ENCODE peak calls at places on chromosomes 7 and 10, in five cellular contexts. One of them, this sample, is unnamed.
A peak's percentile ranks its signal among the peaks of the same experiment; 100 is the strongest.

GRCh38 chr7:17991866-17992648 is 35.6 kb downstream of the PRPS1L1 start:
- DNase-seq in T-helper 2 cell: no peak
- DNase-seq in stimulated activated CD4-positive, alpha-beta T cell treated with anti-CD3 and anti-CD28 coated beads, TNF-alpha, amount 100 ng/mL, for 48 hours: no peak
- DNase-seq in T1000: no peak
- DNase-seq in head of caudate nucleus: peak; percentile 32
- DNase-seq in this sample: no peak

GRCh38 chr7:112362796-112363195 is 87.5 kb upstream of the IFRD1 start:
- DNase-seq in T-helper 2 cell: no peak
- DNase-seq in stimulated activated CD4-positive, alpha-beta T cell treated with anti-CD3 and anti-CD28 coated beads, TNF-alpha, amount 100 ng/mL, for 48 hours: no peak
- DNase-seq in T1000: no peak
- DNase-seq in head of caudate nucleus: no peak
- DNase-seq in this sample: no peak

GRCh38 chr7:150325110-150325611 is 1.8 kb upstream of the ACTR3C start:
- DNase-seq in T-helper 2 cell: no peak
- DNase-seq in stimulated activated CD4-positive, alpha-beta T cell treated with anti-CD3 and anti-CD28 coated beads, TNF-alpha, amount 100 ng/mL, for 48 hours: no peak
- DNase-seq in T1000: no peak
- DNase-seq in head of caudate nucleus: no peak
- DNase-seq in this sample: no peak

GRCh38 chr7:6422926-6423632 is 24.7 kb downstream of the DAGLB start:
- DNase-seq in T-helper 2 cell: no peak
- DNase-seq in stimulated activated CD4-positive, alpha-beta T cell treated with anti-CD3 and anti-CD28 coated beads, TNF-alpha, amount 100 ng/mL, for 48 hours: no peak
- DNase-seq in T1000: no peak
- DNase-seq in head of caudate nucleus: peak; percentile 48
- DNase-seq in this sample: no peak

GRCh38 chr7:101733713-101734475 is 83.5 kb upstream of the CUX1 start:
- DNase-seq in T-helper 2 cell: no peak
- DNase-seq in stimulated activated CD4-positive, alpha-beta T cell treated with anti-CD3 and anti-CD28 coated beads, TNF-alpha, amount 100 ng/mL, for 48 hours: no peak
- DNase-seq in T1000: no peak
- DNase-seq in head of caudate nucleus: peak; percentile 41
- DNase-seq in this sample: no peak

GRCh38 chr7:16634292-16634738 is 11.2 kb downstream of the ANKMY2 start:
- DNase-seq in T-helper 2 cell: no peak
- DNase-seq in stimulated activated CD4-positive, alpha-beta T cell treated with anti-CD3 and anti-CD28 coated beads, TNF-alpha, amount 100 ng/mL, for 48 hours: no peak
- DNase-seq in T1000: no peak
- DNase-seq in head of caudate nucleus: no peak
- DNase-seq in this sample: no peak

GRCh38 chr7:138247568-138248328 is 171.5 kb downstream of the AKR1D1 start:
- DNase-seq in T-helper 2 cell: no peak
- DNase-seq in stimulated activated CD4-positive, alpha-beta T cell treated with anti-CD3 and anti-CD28 coated beads, TNF-alpha, amount 100 ng/mL, for 48 hours: no peak
- DNase-seq in T1000: no peak
- DNase-seq in head of caudate nucleus: no peak
- DNase-seq in this sample: no peak

GRCh38 chr7:79979437-79979836 is 155.2 kb upstream of the GNAI1 start:
- DNase-seq in T-helper 2 cell: no peak
- DNase-seq in stimulated activated CD4-positive, alpha-beta T cell treated with anti-CD3 and anti-CD28 coated beads, TNF-alpha, amount 100 ng/mL, for 48 hours: no peak
- DNase-seq in T1000: no peak
- DNase-seq in head of caudate nucleus: no peak
- DNase-seq in this sample: no peak

GRCh38 chr10:24952146-24952700 is at the start of gene PRTFDC1:
- DNase-seq in T-helper 2 cell: peak; percentile 16
- DNase-seq in stimulated activated CD4-positive, alpha-beta T cell treated with anti-CD3 and anti-CD28 coated beads, TNF-alpha, amount 100 ng/mL, for 48 hours: no peak
- DNase-seq in T1000: no peak
- DNase-seq in head of caudate nucleus: peak; percentile 86
- DNase-seq in this sample: no peak

GRCh38 chr7:27677912-27678612 is 15.4 kb upstream of the HIBADH start:
- DNase-seq in T-helper 2 cell: no peak
- DNase-seq in stimulated activated CD4-positive, alpha-beta T cell treated with anti-CD3 and anti-CD28 coated beads, TNF-alpha, amount 100 ng/mL, for 48 hours: no peak
- DNase-seq in T1000: peak; percentile 33
- DNase-seq in head of caudate nucleus: no peak
- DNase-seq in this sample: no peak

GRCh38 chr7:145106001-145106400 is 270.1 kb upstream of the TPK1 start:
- DNase-seq in T-helper 2 cell: no peak
- DNase-seq in stimulated activated CD4-positive, alpha-beta T cell treated with anti-CD3 and anti-CD28 coated beads, TNF-alpha, amount 100 ng/mL, for 48 hours: no peak
- DNase-seq in T1000: peak; percentile 18
- DNase-seq in head of caudate nucleus: no peak
- DNase-seq in this sample: no peak

GRCh38 chr10:72229261-72230251 is 13.5 kb upstream of the ASCC1 start:
- DNase-seq in T-helper 2 cell: no peak
- DNase-seq in stimulated activated CD4-positive, alpha-beta T cell treated with anti-CD3 and anti-CD28 coated beads, TNF-alpha, amount 100 ng/mL, for 48 hours: no peak
- DNase-seq in T1000: no peak
- DNase-seq in head of caudate nucleus: no peak
- DNase-seq in this sample: no peak

GRCh38 chr10:78981257-78981969 is 87.4 kb upstream of the ZMIZ1 start:
- DNase-seq in T-helper 2 cell: no peak
- DNase-seq in stimulated activated CD4-positive, alpha-beta T cell treated with anti-CD3 and anti-CD28 coated beads, TNF-alpha, amount 100 ng/mL, for 48 hours: no peak
- DNase-seq in T1000: no peak
- DNase-seq in head of caudate nucleus: no peak
- DNase-seq in this sample: no peak

GRCh38 chr10:105733919-105734318 is 1092.8 kb downstream of the SORCS3 start:
- DNase-seq in T-helper 2 cell: no peak
- DNase-seq in stimulated activated CD4-positive, alpha-beta T cell treated with anti-CD3 and anti-CD28 coated beads, TNF-alpha, amount 100 ng/mL, for 48 hours: no peak
- DNase-seq in T1000: no peak
- DNase-seq in head of caudate nucleus: no peak
- DNase-seq in this sample: no peak

GRCh38 chr7:101225650-101226049 is 7.7 kb downstream of the ZNHIT1 start:
- DNase-seq in T-helper 2 cell: no peak
- DNase-seq in stimulated activated CD4-positive, alpha-beta T cell treated with anti-CD3 and anti-CD28 coated beads, TNF-alpha, amount 100 ng/mL, for 48 hours: no peak
- DNase-seq in T1000: no peak
- DNase-seq in head of caudate nucleus: no peak
- DNase-seq in this sample: no peak

GRCh38 chr7:46244752-46245151 is 323.7 kb upstream of the IGFBP3 start:
- DNase-seq in T-helper 2 cell: no peak
- DNase-seq in stimulated activated CD4-positive, alpha-beta T cell treated with anti-CD3 and anti-CD28 coated beads, TNF-alpha, amount 100 ng/mL, for 48 hours: no peak
- DNase-seq in T1000: no peak
- DNase-seq in head of caudate nucleus: no peak
- DNase-seq in this sample: no peak

GRCh38 chr7:55020481-55020871 is 1.7 kb downstream of the EGFR start:
- DNase-seq in T-helper 2 cell: no peak
- DNase-seq in stimulated activated CD4-positive, alpha-beta T cell treated with anti-CD3 and anti-CD28 coated beads, TNF-alpha, amount 100 ng/mL, for 48 hours: no peak
- DNase-seq in T1000: no peak
- DNase-seq in head of caudate nucleus: no peak
- DNase-seq in this sample: no peak

GRCh38 chr7:81361769-81362168 is 408.1 kb downstream of the HGF start:
- DNase-seq in T-helper 2 cell: no peak
- DNase-seq in stimulated activated CD4-positive, alpha-beta T cell treated with anti-CD3 and anti-CD28 coated beads, TNF-alpha, amount 100 ng/mL, for 48 hours: no peak
- DNase-seq in T1000: no peak
- DNase-seq in head of caudate nucleus: no peak
- DNase-seq in this sample: no peak

GRCh38 chr7:122727354-122727753 is 24.6 kb upstream of the RNF148 start:
- DNase-seq in T-helper 2 cell: no peak
- DNase-seq in stimulated activated CD4-positive, alpha-beta T cell treated with anti-CD3 and anti-CD28 coated beads, TNF-alpha, amount 100 ng/mL, for 48 hours: no peak
- DNase-seq in T1000: no peak
- DNase-seq in head of caudate nucleus: no peak
- DNase-seq in this sample: no peak

GRCh38 chr10:126218778-126219649 is 169.3 kb downstream of the ADAM12 start:
- DNase-seq in T-helper 2 cell: no peak
- DNase-seq in stimulated activated CD4-positive, alpha-beta T cell treated with anti-CD3 and anti-CD28 coated beads, TNF-alpha, amount 100 ng/mL, for 48 hours: no peak
- DNase-seq in T1000: no peak
- DNase-seq in head of caudate nucleus: no peak
- DNase-seq in this sample: no peak

GRCh38 chr10:119131512-119132240 is 27.8 kb downstream of the DENND10 start:
- DNase-seq in T-helper 2 cell: peak; percentile 10
- DNase-seq in stimulated activated CD4-positive, alpha-beta T cell treated with anti-CD3 and anti-CD28 coated beads, TNF-alpha, amount 100 ng/mL, for 48 hours: peak; percentile 33
- DNase-seq in T1000: no peak
- DNase-seq in head of caudate nucleus: no peak
- DNase-seq in this sample: no peak

GRCh38 chr7:158247758-158248487 is 339.7 kb downstream of the PTPRN2 start:
- DNase-seq in T-helper 2 cell: no peak
- DNase-seq in stimulated activated CD4-positive, alpha-beta T cell treated with anti-CD3 and anti-CD28 coated beads, TNF-alpha, amount 100 ng/mL, for 48 hours: no peak
- DNase-seq in T1000: no peak
- DNase-seq in head of caudate nucleus: peak; percentile 6
- DNase-seq in this sample: no peak

GRCh38 chr7:988426-988911 is 5.5 kb downstream of the CYP2W1 start:
- DNase-seq in T-helper 2 cell: no peak
- DNase-seq in stimulated activated CD4-positive, alpha-beta T cell treated with anti-CD3 and anti-CD28 coated beads, TNF-alpha, amount 100 ng/mL, for 48 hours: no peak
- DNase-seq in T1000: no peak
- DNase-seq in head of caudate nucleus: no peak
- DNase-seq in this sample: no peak

GRCh38 chr10:60735244-60735643 is 43.0 kb upstream of the CDK1 start:
- DNase-seq in T-helper 2 cell: no peak
- DNase-seq in stimulated activated CD4-positive, alpha-beta T cell treated with anti-CD3 and anti-CD28 coated beads, TNF-alpha, amount 100 ng/mL, for 48 hours: no peak
- DNase-seq in T1000: no peak
- DNase-seq in head of caudate nucleus: no peak
- DNase-seq in this sample: no peak

GRCh38 chr10:34407227-34407626 is 407.9 kb downstream of the PARD3 start:
- DNase-seq in T-helper 2 cell: no peak
- DNase-seq in stimulated activated CD4-positive, alpha-beta T cell treated with anti-CD3 and anti-CD28 coated beads, TNF-alpha, amount 100 ng/mL, for 48 hours: no peak
- DNase-seq in T1000: no peak
- DNase-seq in head of caudate nucleus: no peak
- DNase-seq in this sample: no peak